ENCODE peak calls at places on chromosomes 7 and 10, in five cellular contexts. One of them, this sample, is unnamed.

GRCh38 chr10:4819067-4819466 is 6.9 kb upstream of the AKR1E2 start:
- DNase-seq in K562: no peak
- DNase-seq in Panc1: no peak
- DNase-seq in SK-N-SH: no peak
- DNase-seq in A549: no peak
- DNase-seq in this sample: no peak

GRCh38 chr7:93715234-93715633 is 140.7 kb upstream of the CALCR start:
- DNase-seq in SK-N-SH: peak
- DNase-seq in Panc1: peak
- DNase-seq in A549: peak
- DNase-seq in K562: peak
- DNase-seq in this sample: peak

GRCh38 chr10:17676919-17677318 is 33.0 kb downstream of the STAM start:
- DNase-seq in K562: no peak
- DNase-seq in A549: no peak
- DNase-seq in Panc1: no peak
- DNase-seq in SK-N-SH: no peak
- DNase-seq in this sample: no peak

GRCh38 chr10:97204826-97205679 is 19.3 kb upstream of the SLIT1 start:
- DNase-seq in A549: no peak
- DNase-seq in Panc1: no peak
- DNase-seq in SK-N-SH: no peak
- DNase-seq in K562: no peak
- DNase-seq in this sample: no peak

GRCh38 chr7:44547536-44548221 is 6.5 kb upstream of the NPC1L1 start:
- DNase-seq in K562: no peak
- DNase-seq in A549: no peak
- DNase-seq in SK-N-SH: no peak
- DNase-seq in Panc1: no peak
- DNase-seq in this sample: no peak

GRCh38 chr10:2214805-2215204 is 477.5 kb upstream of the ADARB2 start:
- DNase-seq in K562: no peak
- DNase-seq in SK-N-SH: no peak
- DNase-seq in Panc1: no peak
- DNase-seq in A549: no peak
- DNase-seq in this sample: no peak

GRCh38 chr10:97718178-97718577 is 4.6 kb downstream of the MARVELD1 start:
- DNase-seq in K562: no peak
- DNase-seq in Panc1: no peak
- DNase-seq in SK-N-SH: no peak
- DNase-seq in A549: no peak
- DNase-seq in this sample: no peak

GRCh38 chr7:120060283-120060682 is 212.7 kb upstream of the KCND2 start:
- DNase-seq in A549: no peak
- DNase-seq in SK-N-SH: no peak
- DNase-seq in Panc1: no peak
- DNase-seq in K562: no peak
- DNase-seq in this sample: peak

GRCh38 chr7:139647085-139647484 is 123.6 kb downstream of the CLEC2L start:
- DNase-seq in A549: no peak
- DNase-seq in K562: no peak
- DNase-seq in SK-N-SH: no peak
- DNase-seq in Panc1: no peak
- DNase-seq in this sample: no peak

GRCh38 chr7:92206672-92207071 is 27.7 kb upstream of the LRRD1 start:
- DNase-seq in SK-N-SH: no peak
- DNase-seq in A549: no peak
- DNase-seq in K562: no peak
- DNase-seq in Panc1: no peak
- DNase-seq in this sample: no peak

GRCh38 chr7:158947627-158948026 is 91.3 kb downstream of the DYNC2I1 start:
- DNase-seq in K562: no peak
- DNase-seq in SK-N-SH: no peak
- DNase-seq in Panc1: no peak
- DNase-seq in A549: no peak
- DNase-seq in this sample: no peak

GRCh38 chr7:157318015-157318706 is 18.6 kb upstream of the DNAJB6 start:
- DNase-seq in SK-N-SH: no peak
- DNase-seq in A549: no peak
- DNase-seq in Panc1: no peak
- DNase-seq in K562: no peak
- DNase-seq in this sample: peak

GRCh38 chr7:132636581-132636980 is 60.3 kb upstream of the PLXNA4 start:
- DNase-seq in Panc1: no peak
- DNase-seq in K562: no peak
- DNase-seq in A549: no peak
- DNase-seq in SK-N-SH: no peak
- DNase-seq in this sample: no peak

GRCh38 chr7:114851406-114852025 is 70.4 kb upstream of the MDFIC start:
- DNase-seq in K562: no peak
- DNase-seq in SK-N-SH: no peak
- DNase-seq in Panc1: no peak
- DNase-seq in A549: no peak
- DNase-seq in this sample: no peak

GRCh38 chr7:23598321-23598720 is 1.1 kb downstream of the CCDC126 start:
- DNase-seq in K562: peak
- DNase-seq in A549: no peak
- DNase-seq in SK-N-SH: no peak
- DNase-seq in Panc1: no peak
- DNase-seq in this sample: no peak

GRCh38 chr7:143384148-143384547 is 3.0 kb downstream of the ZYX start:
- DNase-seq in Panc1: no peak
- DNase-seq in SK-N-SH: no peak
- DNase-seq in K562: no peak
- DNase-seq in A549: no peak
- DNase-seq in this sample: no peak

GRCh38 chr10:72506474-72506873 is 119.4 kb downstream of the MICU1 start:
- DNase-seq in K562: no peak
- DNase-seq in Panc1: no peak
- DNase-seq in A549: no peak
- DNase-seq in SK-N-SH: no peak
- DNase-seq in this sample: no peak

GRCh38 chr10:124943301-124944092 is 1.6 kb downstream of the ZRANB1 start:
- DNase-seq in A549: no peak
- DNase-seq in K562: peak
- DNase-seq in Panc1: peak
- DNase-seq in SK-N-SH: no peak
- DNase-seq in this sample: no peak

GRCh38 chr10:12589271-12589670 is 239.9 kb downstream of the CAMK1D start:
- DNase-seq in K562: no peak
- DNase-seq in SK-N-SH: no peak
- DNase-seq in A549: no peak
- DNase-seq in Panc1: no peak
- DNase-seq in this sample: no peak

GRCh38 chr10:12588091-12588850 is 238.9 kb downstream of the CAMK1D start:
- DNase-seq in A549: no peak
- DNase-seq in SK-N-SH: no peak
- DNase-seq in Panc1: no peak
- DNase-seq in K562: no peak
- DNase-seq in this sample: no peak

GRCh38 chr10:12586724-12587123 is 237.4 kb downstream of the CAMK1D start:
- DNase-seq in A549: no peak
- DNase-seq in Panc1: no peak
- DNase-seq in SK-N-SH: no peak
- DNase-seq in K562: no peak
- DNase-seq in this sample: no peak

GRCh38 chr10:12589789-12590188 is 240.4 kb downstream of the CAMK1D start:
- DNase-seq in K562: no peak
- DNase-seq in Panc1: no peak
- DNase-seq in A549: no peak
- DNase-seq in SK-N-SH: no peak
- DNase-seq in this sample: no peak

DNA sequence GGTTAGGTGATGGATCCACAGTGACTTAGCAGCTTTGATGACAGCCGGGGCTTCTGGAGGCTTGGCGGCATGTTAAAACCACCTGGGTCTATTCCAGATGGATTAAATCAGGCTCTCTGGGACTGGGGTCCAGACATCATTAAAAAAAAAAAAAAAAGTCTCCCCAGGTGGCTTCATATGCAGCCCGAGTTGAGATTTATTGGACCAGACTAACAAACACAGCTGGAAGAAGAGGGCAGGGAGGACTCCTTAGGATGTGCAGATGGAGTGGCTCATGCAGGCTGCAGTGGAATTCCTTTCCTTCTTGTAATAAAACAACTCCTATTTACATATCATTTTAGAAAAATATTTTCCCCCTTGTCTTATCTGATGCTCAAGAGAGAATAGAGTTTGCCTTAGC is 238.1 kb downstream of the CAMK1D start:
- DNase-seq in K562: no peak
- DNase-seq in SK-N-SH: no peak
- DNase-seq in Panc1: no peak
- DNase-seq in A549: no peak
- DNase-seq in this sample: no peak
- TF ChIP-seq REST in K562: no peak
- TF ChIP-seq REST in SK-N-SH: no peak
- TF ChIP-seq REST in Panc1: no peak
- TF ChIP-seq REST in A549: no peak
- TF ChIP-seq REST in this sample: no peak

GRCh38 chr7:152871678-152872060 is 112.1 kb downstream of the ACTR3B start:
- DNase-seq in SK-N-SH: no peak
- DNase-seq in A549: no peak
- DNase-seq in Panc1: no peak
- DNase-seq in K562: no peak
- DNase-seq in this sample: no peak

GRCh38 chr7:152872061-152872744 is 112.7 kb downstream of the ACTR3B start:
- DNase-seq in A549: no peak
- DNase-seq in Panc1: no peak
- DNase-seq in SK-N-SH: peak
- DNase-seq in K562: no peak
- DNase-seq in this sample: no peak

GRCh38 chr7:152881893-152882292 is 122.3 kb downstream of the ACTR3B start:
- DNase-seq in A549: no peak
- DNase-seq in Panc1: no peak
- DNase-seq in K562: no peak
- DNase-seq in SK-N-SH: no peak
- DNase-seq in this sample: no peak

GRCh38 chr7:152872745-152873118 is 113.2 kb downstream of the ACTR3B start:
- DNase-seq in SK-N-SH: no peak
- DNase-seq in Panc1: no peak
- DNase-seq in K562: no peak
- DNase-seq in A549: no peak
- DNase-seq in this sample: no peak

GRCh38 chr7:152876749-152877148 is 117.2 kb downstream of the ACTR3B start:
- DNase-seq in Panc1: no peak
- DNase-seq in SK-N-SH: no peak
- DNase-seq in K562: no peak
- DNase-seq in A549: no peak
- DNase-seq in this sample: no peak
- TF ChIP-seq REST in Panc1: no peak
- TF ChIP-seq REST in SK-N-SH: no peak
- TF ChIP-seq REST in K562: no peak
- TF ChIP-seq REST in A549: no peak
- TF ChIP-seq REST in this sample: no peak

DNA sequence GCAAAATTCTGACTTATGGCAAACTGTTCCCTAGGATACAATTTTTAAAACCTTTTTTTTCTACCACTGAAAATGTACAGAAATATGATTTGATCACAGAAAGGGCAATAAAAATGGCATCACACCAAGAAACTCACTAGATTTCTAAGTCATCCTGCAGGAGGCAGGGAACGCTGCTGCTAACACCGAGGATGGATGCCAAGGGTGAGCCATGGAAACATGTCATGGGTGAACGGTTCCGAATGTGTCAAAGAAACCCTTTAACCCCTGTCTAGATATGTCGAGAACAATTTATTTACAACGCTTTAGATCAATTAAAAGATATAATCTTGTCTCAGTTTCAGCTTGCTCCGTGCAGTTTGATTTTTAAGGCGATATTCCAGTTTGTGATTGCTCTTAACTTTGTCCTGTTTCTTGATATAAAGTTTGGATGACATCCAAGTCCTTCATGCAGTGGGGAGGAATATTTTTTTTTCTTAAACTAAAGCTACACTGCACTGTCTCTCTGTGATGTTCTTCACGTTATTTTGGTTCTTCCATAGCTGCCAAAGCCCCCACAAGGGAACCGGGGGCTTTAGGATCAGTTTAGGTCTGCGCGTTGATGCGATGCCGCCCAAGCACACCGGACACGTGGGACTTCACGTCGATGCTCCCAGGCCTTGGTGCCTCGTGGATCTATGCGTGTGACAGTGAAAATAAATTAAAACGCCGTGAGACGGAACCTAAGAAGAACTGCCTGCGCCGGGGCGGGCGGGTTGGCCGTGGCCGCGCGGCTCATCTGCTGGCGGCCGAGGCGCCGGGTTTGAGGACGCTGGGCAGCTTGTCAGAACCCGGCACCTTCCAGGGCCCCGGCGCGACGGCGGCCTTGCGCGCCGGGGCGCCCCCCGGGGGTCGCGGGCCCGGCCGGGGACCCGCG is 220.2 kb downstream of the PHTF2 start:
- DNase-seq in SK-N-SH: peak
- DNase-seq in K562: no peak
- DNase-seq in Panc1: no peak
- DNase-seq in A549: peak
- DNase-seq in this sample: no peak
- TF ChIP-seq REST in SK-N-SH: no peak
- TF ChIP-seq REST in K562: no peak
- TF ChIP-seq REST in Panc1: no peak
- TF ChIP-seq REST in A549: no peak
- TF ChIP-seq REST in this sample: no peak

GRCh38 chr7:1523208-1523607 is 7.3 kb upstream of the MAFK start:
- DNase-seq in Panc1: no peak
- DNase-seq in K562: no peak
- DNase-seq in SK-N-SH: no peak
- DNase-seq in A549: no peak
- DNase-seq in this sample: no peak

GRCh38 chr7:1521454-1521853 is 9.0 kb upstream of the MAFK start:
- DNase-seq in K562: no peak
- DNase-seq in Panc1: no peak
- DNase-seq in SK-N-SH: no peak
- DNase-seq in A549: no peak
- DNase-seq in this sample: no peak

GRCh38 chr7:1526271-1526754 is 4.2 kb upstream of the MAFK start:
- DNase-seq in SK-N-SH: peak
- DNase-seq in Panc1: no peak
- DNase-seq in K562: no peak
- DNase-seq in A549: no peak
- DNase-seq in this sample: peak

GRCh38 chr7:1525409-1525808 is 5.1 kb upstream of the MAFK start:
- DNase-seq in SK-N-SH: no peak
- DNase-seq in K562: no peak
- DNase-seq in A549: no peak
- DNase-seq in Panc1: no peak
- DNase-seq in this sample: no peak

GRCh38 chr7:1523838-1524237 is 6.7 kb upstream of the MAFK start:
- DNase-seq in K562: no peak
- DNase-seq in SK-N-SH: no peak
- DNase-seq in A549: no peak
- DNase-seq in Panc1: no peak
- DNase-seq in this sample: no peak
- TF ChIP-seq REST in K562: no peak
- TF ChIP-seq REST in SK-N-SH: no peak
- TF ChIP-seq REST in A549: no peak
- TF ChIP-seq REST in Panc1: no peak
- TF ChIP-seq REST in this sample: no peak

GRCh38 chr10:30705625-30706149 is 76.1 kb upstream of the LYZL2 start:
- DNase-seq in Panc1: no peak
- DNase-seq in SK-N-SH: peak
- DNase-seq in A549: no peak
- DNase-seq in K562: no peak
- DNase-seq in this sample: no peak
- TF ChIP-seq REST in Panc1: no peak
- TF ChIP-seq REST in SK-N-SH: no peak
- TF ChIP-seq REST in A549: no peak
- TF ChIP-seq REST in K562: no peak
- TF ChIP-seq REST in this sample: no peak

This sample was measured in HL-60.